ENCODE peak calls at places on chromosomes 3 and 15, in five cellular contexts. Z is K562, U is HepG2, P is GM12878, V is A549. W is an unnamed sample.

GRCh38 chr15:74628949-74629348 is 13.3 kb downstream of the CLK3 start:
- DNase-seq in V (no peak), P (no peak), Z (no peak), U (no peak), W (no peak)

GRCh38 chr3:51568041-51568440 is 29.5 kb downstream of the RAD54L2 start:
- DNase-seq in Z (no peak), P (no peak), U (no peak), V (no peak), W (no peak)

GRCh38 chr3:45628746-45629145 is 34.2 kb downstream of the LIMD1 start:
- DNase-seq in V (no peak), P (no peak), U (no peak), Z (no peak), W (no peak)

GRCh38 chr3:29354894-29355293 is 74.0 kb downstream of the RBMS3 start:
- DNase-seq in U (no peak), Z (no peak), P (no peak), V (no peak), W (no peak)

GRCh38 chr15:56654216-56654615 is 79.1 kb downstream of the ZNF280D start:
- DNase-seq in U (no peak), P (no peak), Z (no peak), V (no peak), W (no peak)

GRCh38 chr3:187636528-187636927 is 33.7 kb downstream of the SST start:
- DNase-seq in U (no peak), V (no peak), P (no peak), Z (no peak), W (no peak)

GRCh38 chr3:170908235-170909116 is at the start of gene EIF5A2:
- DNase-seq in P (peak; percentile 33), V (peak; percentile 93), Z (peak; percentile 99), U (peak; percentile 84), W (peak; percentile 97)

GRCh38 chr3:23810342-23811116 is 4.8 kb downstream of the UBE2E1 start:
- DNase-seq in Z (peak; percentile 48), V (peak; percentile 64), P (no peak), U (peak; percentile 41), W (peak; percentile 66)

GRCh38 chr3:127072221-127072771 is 89.4 kb downstream of the PLXNA1 start:
- DNase-seq in Z (no peak), P (no peak), V (no peak), U (no peak), W (no peak)

GRCh38 chr3:102148598-102149302 is 286.1 kb upstream of the ZPLD1 start:
- DNase-seq in Z (no peak), U (no peak), V (no peak), P (no peak), W (no peak)

GRCh38 chr3:102972350-102972749 is 537.5 kb downstream of the ZPLD1 start:
- DNase-seq in P (no peak), Z (no peak), U (no peak), V (no peak), W (no peak)

GRCh38 chr3:72255736-72256559 is 471.0 kb upstream of the PROK2 start:
- DNase-seq in P (no peak), U (no peak), V (no peak), Z (no peak), W (no peak)

GRCh38 chr15:96089396-96090058 is 241.0 kb upstream of the NR2F2 start:
- DNase-seq in P (no peak), U (no peak), Z (no peak), V (no peak), W (no peak)

GRCh38 chr3:44509985-44510360 is 32.5 kb upstream of the ZNF445 start:
- DNase-seq in Z (peak; percentile 26), U (no peak), P (no peak), V (peak; percentile 12), W (no peak)

GRCh38 chr3:44511238-44511567 is 33.7 kb upstream of the ZNF445 start:
- DNase-seq in Z (no peak), U (peak; percentile 46), V (no peak), P (no peak), W (no peak)

GRCh38 chr3:44516230-44516629 is 38.8 kb upstream of the ZNF445 start:
- DNase-seq in V (no peak), U (no peak), Z (no peak), P (no peak), W (no peak)

GRCh38 chr3:44509393-44509921 is 32.0 kb upstream of the ZNF445 start:
- DNase-seq in Z (peak; percentile 32), U (no peak), P (no peak), V (no peak), W (no peak)

GRCh38 chr3:44513513-44513912 is 36.0 kb upstream of the ZNF445 start:
- DNase-seq in P (no peak), V (no peak), Z (no peak), U (no peak), W (no peak)
- TF ChIP-seq ESRRA in P (no peak), V (no peak), Z (no peak), U (no peak), W (no peak)

DNA sequence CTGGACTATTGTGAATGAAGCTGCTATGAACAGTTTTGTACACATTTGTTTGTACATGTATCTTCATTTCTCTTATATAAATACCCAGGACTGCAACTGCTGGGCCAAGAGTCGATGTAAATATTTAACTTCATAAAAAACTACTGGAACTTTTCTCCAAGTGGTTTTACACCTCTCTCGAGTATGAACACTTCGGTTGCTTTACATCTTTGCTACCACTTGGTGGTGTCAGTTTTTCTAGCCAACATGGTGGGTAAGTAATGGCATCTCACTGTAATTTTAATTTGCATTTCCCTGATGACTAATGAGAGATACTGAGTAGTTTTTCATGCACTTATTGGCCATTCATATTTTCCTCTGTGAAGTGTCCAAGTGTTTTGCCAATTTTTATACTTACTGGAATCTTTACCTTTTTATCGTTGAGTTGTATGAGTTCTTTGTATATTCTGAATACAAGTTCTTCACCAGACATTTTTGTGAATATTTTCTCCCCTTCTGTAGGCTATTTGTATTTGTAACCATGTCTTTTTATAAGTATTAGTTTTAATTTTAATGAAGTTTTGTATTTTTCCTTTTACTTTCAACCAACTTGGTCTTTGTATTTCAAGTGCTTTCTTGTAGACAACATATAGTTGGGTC is 44.4 kb downstream of the PCOLCE2 start:
- DNase-seq in P (no peak), U (peak; percentile 16), Z (peak; percentile 28), V (peak; percentile 50), W (no peak)
- TF ChIP-seq CTCF in P (peak; percentile 50), U (peak; percentile 53), Z (peak; percentile 55), V (peak; percentile 50), W (no peak)

GRCh38 chr3:58355174-58355573 is 22.5 kb downstream of the PXK start:
- DNase-seq in U (no peak), Z (no peak), V (no peak), P (no peak), W (no peak)
- TF ChIP-seq ESRRA in U (no peak), Z (no peak), V (no peak), P (no peak), W (no peak)

GRCh38 chr3:53422954-53423708 is 71.3 kb upstream of the CACNA1D start:
- DNase-seq in V (no peak), U (peak; percentile 9), Z (no peak), P (no peak), W (no peak)

GRCh38 chr3:53425936-53426335 is 68.5 kb upstream of the CACNA1D start:
- DNase-seq in V (no peak), U (no peak), P (no peak), Z (no peak), W (no peak)

DNA sequence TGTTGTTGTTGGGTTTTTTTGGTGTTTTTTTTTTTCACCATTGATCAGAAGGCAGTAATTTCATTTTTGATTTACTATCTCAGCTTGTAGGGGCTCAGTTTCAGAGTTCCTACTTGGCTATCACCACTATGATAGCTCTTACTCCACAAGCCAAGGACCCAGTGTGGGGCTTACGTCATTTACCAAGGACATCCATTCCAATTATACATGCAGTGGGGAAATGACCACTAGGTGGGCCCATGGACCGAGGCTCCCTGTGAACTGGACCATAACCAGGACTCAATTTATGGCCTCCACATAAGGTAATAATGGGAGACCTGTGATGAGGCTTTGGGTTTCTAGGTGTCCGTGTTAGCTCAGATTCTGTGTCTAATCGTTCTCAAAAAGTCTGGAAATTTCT is 67.5 kb upstream of the CACNA1D start:
- DNase-seq in U (peak; percentile 47), V (peak; percentile 12), Z (peak; percentile 27), P (no peak), W (no peak)
- TF ChIP-seq CTCF in U (peak; percentile 71), V (no peak), Z (peak; percentile 49), P (no peak), W (no peak)

DNA sequence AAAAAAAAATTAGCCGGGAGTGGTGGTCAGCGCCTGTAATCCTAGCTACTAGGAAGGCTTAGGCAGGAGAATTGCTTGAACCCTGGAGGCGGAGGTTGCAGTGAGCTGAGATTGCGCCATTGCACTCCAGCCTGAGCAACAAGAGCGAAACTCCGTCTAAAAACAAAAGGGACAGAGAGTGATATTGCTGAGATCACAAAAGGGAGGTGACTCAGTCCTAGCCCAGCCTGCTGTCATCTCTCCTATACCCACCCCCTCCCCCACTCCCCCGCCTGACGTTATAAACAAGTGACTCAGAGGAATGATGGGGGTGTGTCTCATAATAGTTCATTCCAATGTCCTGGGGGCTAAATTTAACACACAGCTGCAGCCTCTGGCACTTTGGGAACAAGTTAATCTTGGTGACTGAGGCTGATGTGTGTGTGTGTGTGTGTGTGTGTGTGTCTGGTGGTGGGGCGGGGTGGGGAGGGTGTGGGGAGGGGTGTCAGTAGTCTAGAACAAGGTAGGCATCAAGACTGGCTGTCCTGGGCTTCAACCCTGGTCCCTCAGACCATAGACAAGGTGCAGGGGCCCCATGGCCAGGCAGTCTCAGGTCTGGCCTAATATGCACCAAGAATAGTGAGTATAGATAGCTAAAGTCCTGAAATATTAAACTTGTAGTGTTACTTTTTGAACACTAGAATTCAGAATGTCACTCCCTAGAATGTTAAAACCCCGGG is 1.3 kb upstream of the KLHL40 start:
- DNase-seq in V (peak; percentile 53), Z (peak; percentile 96), U (peak; percentile 71), P (no peak), W (no peak)
- TF ChIP-seq ESRRA in V (no peak), Z (no peak), U (no peak), P (no peak), W (no peak)

GRCh38 chr3:32243519-32243918 is 5.0 kb downstream of the CMTM8 start:
- DNase-seq in P (no peak), Z (no peak), V (no peak), U (no peak), W (no peak)
- TF ChIP-seq CTCF in P (no peak), Z (no peak), V (no peak), U (no peak), W (no peak)

GRCh38 chr15:39114690-39115378 is 466.0 kb upstream of the THBS1 start:
- DNase-seq in P (no peak), U (no peak), Z (no peak), V (no peak), W (no peak)
- TF ChIP-seq ESRRA in P (no peak), U (no peak), Z (no peak), V (no peak), W (no peak)

GRCh38 chr3:14278799-14279705 is 100.4 kb downstream of the LSM3 start:
- DNase-seq in U (no peak), Z (peak; percentile 63), V (no peak), P (no peak), W (peak; percentile 41)
- TF ChIP-seq CTCF in U (peak; percentile 32), Z (peak; percentile 12), V (no peak), P (no peak), W (no peak)

DNA sequence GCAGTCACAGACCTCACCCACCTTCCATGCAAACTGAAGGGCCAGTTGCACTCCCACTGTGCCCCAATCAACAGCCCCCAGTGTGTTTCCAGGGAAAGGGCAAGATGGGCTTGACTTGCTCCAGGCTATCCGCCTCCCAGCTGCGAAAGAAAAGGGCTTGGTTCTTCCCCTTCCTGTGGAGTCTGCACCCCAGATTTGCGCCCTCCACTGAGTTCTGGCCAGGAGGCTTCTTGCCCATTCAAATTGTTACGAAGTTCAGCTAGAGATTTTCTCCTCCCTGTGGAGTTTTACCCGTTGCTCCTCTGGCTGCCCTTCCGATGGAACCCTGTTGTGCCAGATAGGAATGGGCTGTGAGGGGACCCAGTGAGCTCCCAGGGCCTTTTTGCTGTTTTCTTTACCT is 1096.9 kb upstream of the ALCAM start:
- DNase-seq in V (no peak), Z (no peak), U (no peak), P (no peak), W (no peak)
- TF ChIP-seq ESRRA in V (no peak), Z (no peak), U (no peak), P (no peak), W (no peak)

W was measured in WTC11.